ENCODE peak calls at places on chromosomes 7 and 10, in five cellular contexts. V, G, X, S and T are unnamed samples.

GRCh38 chr10:48456361-48456804 is 148.5 kb downstream of the ARHGAP22 start:
- DNase-seq in V (no peak), G (no peak), X (peak; percentile 32), S (no peak), T (no peak)

GRCh38 chr10:7565871-7566270 is 100.9 kb downstream of the ITIH5 start:
- DNase-seq in V (no peak), G (no peak), X (no peak), S (no peak), T (no peak)

GRCh38 chr10:25678666-25679065 is 255.4 kb upstream of the MYO3A start:
- DNase-seq in V (no peak), G (no peak), X (no peak), S (no peak), T (no peak)

GRCh38 chr7:48366096-48366495 is 194.8 kb downstream of the ABCA13 start:
- DNase-seq in V (no peak), G (no peak), X (no peak), S (no peak), T (no peak)

GRCh38 chr10:69327463-69328345 is 49.4 kb downstream of the HK1 start:
- DNase-seq in V (no peak), G (no peak), X (peak; percentile 71), S (peak; percentile 50), T (no peak)

GRCh38 chr7:135143874-135144668 is 3.8 kb upstream of the TMEM140 start:
- DNase-seq in V (no peak), G (no peak), X (no peak), S (no peak), T (no peak)

GRCh38 chr7:89584896-89585295 is 569.4 kb upstream of the STEAP1 start:
- DNase-seq in V (no peak), G (no peak), X (no peak), S (no peak), T (no peak)

GRCh38 chr10:99535764-99536399 is 3.1 kb downstream of the NKX2-3 start:
- DNase-seq in V (no peak), G (no peak), X (no peak), S (no peak), T (no peak)

GRCh38 chr7:42603496-42603895 is 308.4 kb downstream of the C7orf25 start:
- DNase-seq in V (no peak), G (no peak), X (no peak), S (no peak), T (no peak)

GRCh38 chr7:50953303-50953702 is 170.6 kb upstream of the GRB10 start:
- DNase-seq in V (no peak), G (no peak), X (no peak), S (no peak), T (no peak)

GRCh38 chr7:158543401-158543680 is 44.3 kb downstream of the PTPRN2 start:
- DNase-seq in V (no peak), G (no peak), X (no peak), S (no peak), T (no peak)

GRCh38 chr10:67978749-67979148 is 94.3 kb downstream of the SIRT1 start:
- DNase-seq in V (no peak), G (no peak), X (no peak), S (no peak), T (no peak)

GRCh38 chr7:132876576-132876975 is 205.3 kb downstream of the CHCHD3 start:
- DNase-seq in V (no peak), G (no peak), X (no peak), S (no peak), T (no peak)

GRCh38 chr10:79059859-79060379 is 8.8 kb upstream of the ZMIZ1 start:
- DNase-seq in V (no peak), G (no peak), X (no peak), S (no peak), T (no peak)

GRCh38 chr7:153858335-153858734 is 193.9 kb upstream of the DPP6 start:
- DNase-seq in V (no peak), G (no peak), X (no peak), S (no peak), T (no peak)

GRCh38 chr10:14839305-14839695 is 1.2 kb downstream of the HSPA14 start:
- DNase-seq in V (no peak), G (no peak), X (no peak), S (peak; percentile 22), T (no peak)

GRCh38 chr10:128173383-128173782 is 47.2 kb upstream of the MKI67 start:
- DNase-seq in V (no peak), G (no peak), X (no peak), S (peak; percentile 45), T (no peak)

GRCh38 chr10:132630156-132630555 is 92.6 kb downstream of the INPP5A start:
- DNase-seq in V (no peak), G (no peak), X (no peak), S (no peak), T (no peak)

GRCh38 chr7:101017099-101017777 is 2.6 kb upstream of the MUC17 start:
- DNase-seq in V (peak; percentile 59), G (peak; percentile 78), X (no peak), S (peak; percentile 84), T (no peak)

GRCh38 chr10:108230478-108231170 is 1066.1 kb upstream of the SORCS1 start:
- DNase-seq in V (no peak), G (no peak), X (no peak), S (no peak), T (no peak)

GRCh38 chr7:46486264-46487206 is 565.5 kb upstream of the IGFBP3 start:
- DNase-seq in V (no peak), G (peak; percentile 65), X (no peak), S (peak; percentile 90), T (no peak)

GRCh38 chr7:3159445-3159844 is 115.8 kb upstream of the CARD11 start:
- DNase-seq in V (no peak), G (no peak), X (no peak), S (no peak), T (no peak)

GRCh38 chr7:138243430-138243829 is 167.2 kb downstream of the AKR1D1 start:
- DNase-seq in V (no peak), G (no peak), X (no peak), S (no peak), T (no peak)

GRCh38 chr10:93573051-93573909 is 6.8 kb downstream of the FFAR4 start:
- DNase-seq in V (no peak), G (no peak), X (no peak), S (no peak), T (no peak)

GRCh38 chr7:83849135-83849534 is 200.2 kb upstream of the SEMA3E start:
- DNase-seq in V (no peak), G (peak; percentile 43), X (no peak), S (no peak), T (no peak)

GRCh38 chr10:62584216-62584615 is 210.0 kb downstream of the ZNF365 start:
- DNase-seq in V (no peak), G (peak; percentile 83), X (no peak), S (peak; percentile 98), T (no peak)

GRCh38 chr7:74289660-74290589 is 718 bp downstream of the CLIP2 start:
- DNase-seq in V (no peak), G (no peak), X (peak; percentile 46), S (no peak), T (no peak)

GRCh38 chr7:8290645-8291308 is 28.8 kb upstream of the ICA1 start:
- DNase-seq in V (no peak), G (no peak), X (no peak), S (no peak), T (no peak)

GRCh38 chr7:114822844-114823243 is 99.0 kb upstream of the MDFIC start:
- DNase-seq in V (no peak), G (no peak), X (no peak), S (no peak), T (no peak)